ENCODE peak calls at places on chromosomes 6 and 20, in seven cellular contexts. One of them, this sample, is unnamed.

GRCh38 chr20:13525225-13525940 is 113.3 kb downstream of the TASP1 start:
- DNase-seq in right atrium auricular region: no peak
- DNase-seq in heart left ventricle: no peak
- DNase-seq in CD8-positive, alpha-beta T cell: no peak
- DNase-seq in CD8-positive, alpha-beta memory T cell: no peak
- DNase-seq in mesenchymal stem cell: peak; percentile 95
- DNase-seq in neural progenitor cell: peak; percentile 7
- DNase-seq in this sample: no peak

GRCh38 chr6:81614292-81614691 is 138.2 kb downstream of the TENT5A start:
- DNase-seq in right atrium auricular region: no peak
- DNase-seq in heart left ventricle: no peak
- DNase-seq in CD8-positive, alpha-beta T cell: no peak
- DNase-seq in CD8-positive, alpha-beta memory T cell: no peak
- DNase-seq in mesenchymal stem cell: peak; percentile 68
- DNase-seq in neural progenitor cell: peak; percentile 15
- DNase-seq in this sample: no peak

GRCh38 chr6:154606860-154607259 is 96.4 kb upstream of the CNKSR3 start:
- DNase-seq in right atrium auricular region: no peak
- DNase-seq in heart left ventricle: no peak
- DNase-seq in CD8-positive, alpha-beta T cell: no peak
- DNase-seq in CD8-positive, alpha-beta memory T cell: no peak
- DNase-seq in mesenchymal stem cell: no peak
- DNase-seq in neural progenitor cell: no peak
- DNase-seq in this sample: no peak

GRCh38 chr20:38790210-38791053 is 15.1 kb upstream of the PPP1R16B start:
- DNase-seq in right atrium auricular region: no peak
- DNase-seq in heart left ventricle: no peak
- DNase-seq in CD8-positive, alpha-beta T cell: peak; percentile 59
- DNase-seq in CD8-positive, alpha-beta memory T cell: peak; percentile 24
- DNase-seq in mesenchymal stem cell: peak; percentile 9
- DNase-seq in neural progenitor cell: peak; percentile 79
- DNase-seq in this sample: no peak

GRCh38 chr6:150622941-150623874 is 23.5 kb downstream of the PLEKHG1 start:
- DNase-seq in right atrium auricular region: no peak
- DNase-seq in heart left ventricle: no peak
- DNase-seq in CD8-positive, alpha-beta T cell: no peak
- DNase-seq in CD8-positive, alpha-beta memory T cell: no peak
- DNase-seq in mesenchymal stem cell: no peak
- DNase-seq in neural progenitor cell: no peak
- DNase-seq in this sample: peak; percentile 25

GRCh38 chr6:121688974-121689373 is 253.5 kb downstream of the GJA1 start:
- DNase-seq in right atrium auricular region: no peak
- DNase-seq in heart left ventricle: no peak
- DNase-seq in CD8-positive, alpha-beta T cell: no peak
- DNase-seq in CD8-positive, alpha-beta memory T cell: no peak
- DNase-seq in mesenchymal stem cell: no peak
- DNase-seq in neural progenitor cell: no peak
- DNase-seq in this sample: no peak

GRCh38 chr6:24147453-24148153 is 21.6 kb downstream of the NRSN1 start:
- DNase-seq in right atrium auricular region: no peak
- DNase-seq in heart left ventricle: no peak
- DNase-seq in CD8-positive, alpha-beta T cell: no peak
- DNase-seq in CD8-positive, alpha-beta memory T cell: no peak
- DNase-seq in mesenchymal stem cell: no peak
- DNase-seq in neural progenitor cell: no peak
- DNase-seq in this sample: no peak

GRCh38 chr6:27168108-27168507 is 79.4 kb upstream of the PRSS16 start:
- DNase-seq in right atrium auricular region: no peak
- DNase-seq in heart left ventricle: no peak
- DNase-seq in CD8-positive, alpha-beta T cell: no peak
- DNase-seq in CD8-positive, alpha-beta memory T cell: no peak
- DNase-seq in mesenchymal stem cell: peak; percentile 30
- DNase-seq in neural progenitor cell: no peak
- DNase-seq in this sample: no peak

GRCh38 chr20:44196278-44196677 is 9.3 kb upstream of the JPH2 start:
- DNase-seq in right atrium auricular region: peak; percentile 13
- DNase-seq in heart left ventricle: no peak
- DNase-seq in CD8-positive, alpha-beta T cell: no peak
- DNase-seq in CD8-positive, alpha-beta memory T cell: no peak
- DNase-seq in mesenchymal stem cell: no peak
- DNase-seq in neural progenitor cell: no peak
- DNase-seq in this sample: no peak

GRCh38 chr6:38213275-38213674 is 393.7 kb downstream of the ZFAND3 start:
- DNase-seq in right atrium auricular region: no peak
- DNase-seq in heart left ventricle: no peak
- DNase-seq in CD8-positive, alpha-beta T cell: no peak
- DNase-seq in CD8-positive, alpha-beta memory T cell: no peak
- DNase-seq in mesenchymal stem cell: peak; percentile 37
- DNase-seq in neural progenitor cell: no peak
- DNase-seq in this sample: no peak

GRCh38 chr6:52328721-52329120 is 33.2 kb upstream of the PAQR8 start:
- DNase-seq in right atrium auricular region: no peak
- DNase-seq in heart left ventricle: no peak
- DNase-seq in CD8-positive, alpha-beta T cell: no peak
- DNase-seq in CD8-positive, alpha-beta memory T cell: no peak
- DNase-seq in mesenchymal stem cell: no peak
- DNase-seq in neural progenitor cell: no peak
- DNase-seq in this sample: no peak

GRCh38 chr20:59082077-59082740 is 39.6 kb upstream of the PRELID3B start:
- DNase-seq in right atrium auricular region: no peak
- DNase-seq in heart left ventricle: no peak
- DNase-seq in CD8-positive, alpha-beta T cell: no peak
- DNase-seq in CD8-positive, alpha-beta memory T cell: no peak
- DNase-seq in mesenchymal stem cell: no peak
- DNase-seq in neural progenitor cell: no peak
- DNase-seq in this sample: no peak

GRCh38 chr6:87118054-87118453 is 23.1 kb upstream of the CGA start:
- DNase-seq in right atrium auricular region: no peak
- DNase-seq in heart left ventricle: no peak
- DNase-seq in CD8-positive, alpha-beta T cell: no peak
- DNase-seq in CD8-positive, alpha-beta memory T cell: no peak
- DNase-seq in mesenchymal stem cell: no peak
- DNase-seq in neural progenitor cell: no peak
- DNase-seq in this sample: no peak

GRCh38 chr20:23655551-23656211 is 17.9 kb upstream of the CST3 start:
- DNase-seq in right atrium auricular region: peak; percentile 73
- DNase-seq in heart left ventricle: peak; percentile 67
- DNase-seq in CD8-positive, alpha-beta T cell: no peak
- DNase-seq in CD8-positive, alpha-beta memory T cell: no peak
- DNase-seq in mesenchymal stem cell: no peak
- DNase-seq in neural progenitor cell: no peak
- DNase-seq in this sample: peak; percentile 82

GRCh38 chr20:57619053-57619831 is 984 bp downstream of the ZBP1 start:
- DNase-seq in right atrium auricular region: peak; percentile 60
- DNase-seq in heart left ventricle: peak; percentile 65
- DNase-seq in CD8-positive, alpha-beta T cell: peak; percentile 80
- DNase-seq in CD8-positive, alpha-beta memory T cell: peak; percentile 56
- DNase-seq in mesenchymal stem cell: no peak
- DNase-seq in neural progenitor cell: no peak
- DNase-seq in this sample: peak; percentile 94

GRCh38 chr6:106339334-106340029 is 13.9 kb upstream of the ATG5 start:
- DNase-seq in right atrium auricular region: no peak
- DNase-seq in heart left ventricle: peak; percentile 30
- DNase-seq in CD8-positive, alpha-beta T cell: peak; percentile 50
- DNase-seq in CD8-positive, alpha-beta memory T cell: peak; percentile 14
- DNase-seq in mesenchymal stem cell: peak; percentile 74
- DNase-seq in neural progenitor cell: peak; percentile 82
- DNase-seq in this sample: no peak

GRCh38 chr6:46437671-46438221 is 53.5 kb downstream of the RCAN2 start:
- DNase-seq in right atrium auricular region: no peak
- DNase-seq in heart left ventricle: peak; percentile 40
- DNase-seq in CD8-positive, alpha-beta T cell: no peak
- DNase-seq in CD8-positive, alpha-beta memory T cell: no peak
- DNase-seq in mesenchymal stem cell: peak; percentile 31
- DNase-seq in neural progenitor cell: no peak
- DNase-seq in this sample: no peak

GRCh38 chr6:134235937-134236751 is 81.8 kb downstream of the SGK1 start:
- DNase-seq in right atrium auricular region: no peak
- DNase-seq in heart left ventricle: no peak
- DNase-seq in CD8-positive, alpha-beta T cell: no peak
- DNase-seq in CD8-positive, alpha-beta memory T cell: no peak
- DNase-seq in mesenchymal stem cell: peak; percentile 78
- DNase-seq in neural progenitor cell: no peak
- DNase-seq in this sample: no peak

GRCh38 chr6:17389274-17389847 is 4.0 kb upstream of the CAP2 start:
- DNase-seq in right atrium auricular region: no peak
- DNase-seq in heart left ventricle: no peak
- DNase-seq in CD8-positive, alpha-beta T cell: no peak
- DNase-seq in CD8-positive, alpha-beta memory T cell: no peak
- DNase-seq in mesenchymal stem cell: peak; percentile 31
- DNase-seq in neural progenitor cell: no peak
- DNase-seq in this sample: no peak

GRCh38 chr20:7193681-7194080 is 426.2 kb downstream of the BMP2 start:
- DNase-seq in right atrium auricular region: no peak
- DNase-seq in heart left ventricle: no peak
- DNase-seq in CD8-positive, alpha-beta T cell: no peak
- DNase-seq in CD8-positive, alpha-beta memory T cell: no peak
- DNase-seq in mesenchymal stem cell: no peak
- DNase-seq in neural progenitor cell: no peak
- DNase-seq in this sample: no peak

GRCh38 chr20:62063981-62064787 is 1.5 kb downstream of the TAF4 start:
- DNase-seq in right atrium auricular region: peak; percentile 60
- DNase-seq in heart left ventricle: peak; percentile 80
- DNase-seq in CD8-positive, alpha-beta T cell: no peak
- DNase-seq in CD8-positive, alpha-beta memory T cell: no peak
- DNase-seq in mesenchymal stem cell: peak; percentile 22
- DNase-seq in neural progenitor cell: peak; percentile 62
- DNase-seq in this sample: no peak

GRCh38 chr20:24779166-24779565 is 169.9 kb upstream of the CST7 start:
- DNase-seq in right atrium auricular region: no peak
- DNase-seq in heart left ventricle: no peak
- DNase-seq in CD8-positive, alpha-beta T cell: no peak
- DNase-seq in CD8-positive, alpha-beta memory T cell: no peak
- DNase-seq in mesenchymal stem cell: no peak
- DNase-seq in neural progenitor cell: no peak
- DNase-seq in this sample: peak; percentile 16

GRCh38 chr6:95578106-95578410 is 723 bp downstream of the MANEA start:
- DNase-seq in right atrium auricular region: no peak
- DNase-seq in heart left ventricle: no peak
- DNase-seq in CD8-positive, alpha-beta T cell: no peak
- DNase-seq in CD8-positive, alpha-beta memory T cell: no peak
- DNase-seq in mesenchymal stem cell: no peak
- DNase-seq in neural progenitor cell: no peak
- DNase-seq in this sample: no peak
- H3K27ac ChIP-seq in right atrium auricular region: peak overlapping the region; percentile 93
- H3K27ac ChIP-seq in heart left ventricle: peak overlapping the region; percentile 84
- H3K27ac ChIP-seq in CD8-positive, alpha-beta T cell: peak overlapping the region; percentile 85
- H3K27ac ChIP-seq in CD8-positive, alpha-beta memory T cell: peak overlapping the region; percentile 68
- H3K27ac ChIP-seq in mesenchymal stem cell: peak overlapping the region; percentile 95
- H3K27ac ChIP-seq in neural progenitor cell: peak overlapping the region; percentile 96
- H3K27ac ChIP-seq in this sample: peak overlapping the region; percentile 92

DNA sequence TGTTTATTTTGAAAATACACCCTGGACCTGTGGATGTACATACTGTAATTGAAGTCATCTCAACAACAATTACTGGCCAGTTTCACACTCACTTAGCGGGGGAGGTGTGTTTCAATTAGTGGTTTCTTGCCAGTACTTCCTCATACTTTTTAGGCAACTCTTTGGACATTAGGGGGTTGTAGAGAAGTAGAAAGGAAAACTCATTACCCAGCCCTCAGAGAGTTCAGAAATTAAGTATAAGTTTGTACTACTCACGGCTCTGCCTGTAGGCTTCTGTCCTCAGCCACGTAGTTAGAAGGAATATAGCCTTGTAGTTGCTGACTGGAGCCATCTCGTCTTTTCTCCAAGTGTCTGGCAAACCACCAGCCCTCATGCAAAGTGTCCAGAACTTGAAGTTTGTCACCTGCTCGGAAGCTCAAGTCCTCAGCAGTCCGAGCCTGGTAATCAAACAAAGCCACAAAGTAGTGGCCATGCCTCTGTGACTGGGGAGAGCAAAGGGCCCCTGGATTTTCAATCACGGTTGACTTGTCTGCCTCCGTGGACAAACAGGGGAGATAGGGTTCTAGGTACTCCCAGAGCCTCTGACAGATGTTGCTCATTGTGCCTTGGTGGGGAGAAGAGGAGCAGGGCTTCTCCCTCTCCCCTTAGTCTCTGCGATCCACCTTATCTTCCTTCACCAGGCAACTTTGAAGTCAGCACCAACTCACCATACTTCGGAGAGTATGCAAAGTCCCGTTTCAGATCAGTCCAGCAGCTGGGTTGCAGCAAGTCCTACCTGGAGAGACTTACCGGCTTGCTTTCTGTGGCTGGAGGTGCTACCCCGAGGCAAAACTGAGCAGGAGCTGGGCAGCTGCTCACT is 749 bp downstream of the FRK start:
- DNase-seq in right atrium auricular region: no peak
- DNase-seq in heart left ventricle: no peak
- DNase-seq in CD8-positive, alpha-beta T cell: no peak
- DNase-seq in CD8-positive, alpha-beta memory T cell: no peak
- DNase-seq in mesenchymal stem cell: no peak
- DNase-seq in neural progenitor cell: no peak
- DNase-seq in this sample: peak; percentile 52
- H3K4me3 ChIP-seq in right atrium auricular region: peak overlapping the region; percentile 48
- H3K4me3 ChIP-seq in heart left ventricle: peak overlapping the region; percentile 47
- H3K4me3 ChIP-seq in CD8-positive, alpha-beta T cell: no peak overlapping the region
- H3K4me3 ChIP-seq in CD8-positive, alpha-beta memory T cell: no peak overlapping the region
- H3K4me3 ChIP-seq in mesenchymal stem cell: peak overlapping the region; percentile 61
- H3K4me3 ChIP-seq in neural progenitor cell: no peak overlapping the region
- H3K4me3 ChIP-seq in this sample: peak overlapping the region; percentile 38

GRCh38 chr6:34884996-34885395 is 2.8 kb downstream of the TAF11 start:
- DNase-seq in right atrium auricular region: no peak
- DNase-seq in heart left ventricle: no peak
- DNase-seq in CD8-positive, alpha-beta T cell: no peak
- DNase-seq in CD8-positive, alpha-beta memory T cell: no peak
- DNase-seq in mesenchymal stem cell: no peak
- DNase-seq in neural progenitor cell: no peak
- DNase-seq in this sample: no peak

GRCh38 chr6:34888874-34889555 is at the start of gene ANKS1A:
- DNase-seq in right atrium auricular region: peak; percentile 71
- DNase-seq in heart left ventricle: peak; percentile 84
- DNase-seq in CD8-positive, alpha-beta T cell: peak; percentile 97
- DNase-seq in CD8-positive, alpha-beta memory T cell: peak; percentile 90
- DNase-seq in mesenchymal stem cell: peak; percentile 65
- DNase-seq in neural progenitor cell: peak; percentile 91
- DNase-seq in this sample: peak; percentile 97

GRCh38 chr6:34890526-34890910 is 1.5 kb downstream of the ANKS1A start:
- DNase-seq in right atrium auricular region: no peak
- DNase-seq in heart left ventricle: no peak
- DNase-seq in CD8-positive, alpha-beta T cell: no peak
- DNase-seq in CD8-positive, alpha-beta memory T cell: no peak
- DNase-seq in mesenchymal stem cell: no peak
- DNase-seq in neural progenitor cell: no peak
- DNase-seq in this sample: no peak

GRCh38 chr6:34888441-34888820 is 589 bp upstream of the TAF11 start:
- DNase-seq in right atrium auricular region: no peak
- DNase-seq in heart left ventricle: no peak
- DNase-seq in CD8-positive, alpha-beta T cell: no peak
- DNase-seq in CD8-positive, alpha-beta memory T cell: no peak
- DNase-seq in mesenchymal stem cell: no peak
- DNase-seq in neural progenitor cell: no peak
- DNase-seq in this sample: no peak

GRCh38 chr6:34887753-34888440 is at the start of gene TAF11:
- DNase-seq in right atrium auricular region: peak; percentile 96
- DNase-seq in heart left ventricle: peak; percentile 95
- DNase-seq in CD8-positive, alpha-beta T cell: peak; percentile 92
- DNase-seq in CD8-positive, alpha-beta memory T cell: peak; percentile 83
- DNase-seq in mesenchymal stem cell: peak; percentile 97
- DNase-seq in neural progenitor cell: peak; percentile 97
- DNase-seq in this sample: peak; percentile 94
- H3K27ac ChIP-seq in right atrium auricular region: peak within 1 kb of the TSS; percentile 87
- H3K27ac ChIP-seq in heart left ventricle: peak within 1 kb of the TSS; percentile 78
- H3K27ac ChIP-seq in CD8-positive, alpha-beta T cell: peak within 1 kb of the TSS; percentile 90
- H3K27ac ChIP-seq in CD8-positive, alpha-beta memory T cell: peak within 1 kb of the TSS; percentile 94
- H3K27ac ChIP-seq in mesenchymal stem cell: peak within 1 kb of the TSS; percentile 74
- H3K27ac ChIP-seq in neural progenitor cell: peak within 1 kb of the TSS; percentile 77
- H3K27ac ChIP-seq in this sample: peak within 1 kb of the TSS; percentile 90

GRCh38 chr6:166338854-166339253 is 3.5 kb downstream of the SFT2D1 start:
- DNase-seq in right atrium auricular region: no peak
- DNase-seq in heart left ventricle: no peak
- DNase-seq in CD8-positive, alpha-beta T cell: no peak
- DNase-seq in CD8-positive, alpha-beta memory T cell: no peak
- DNase-seq in mesenchymal stem cell: no peak
- DNase-seq in neural progenitor cell: no peak
- DNase-seq in this sample: no peak
- H3K4me3 ChIP-seq in right atrium auricular region: no peak overlapping the region
- H3K4me3 ChIP-seq in heart left ventricle: no peak overlapping the region
- H3K4me3 ChIP-seq in CD8-positive, alpha-beta T cell: no peak overlapping the region
- H3K4me3 ChIP-seq in CD8-positive, alpha-beta memory T cell: no peak overlapping the region
- H3K4me3 ChIP-seq in mesenchymal stem cell: no peak overlapping the region
- H3K4me3 ChIP-seq in neural progenitor cell: no peak overlapping the region
- H3K4me3 ChIP-seq in this sample: no peak overlapping the region

This sample was measured in left lung.